ENCODE peak calls at places on chromosome 16, in four cellular contexts. One of them, this sample, is unnamed.

GRCh38 chr16:52469775-52470174 is 77.2 kb downstream of the TOX3 start:
- DNase-seq in brain microvascular endothelial cell: no peak
- DNase-seq in GM12865: no peak
- DNase-seq in psoas muscle: no peak
- DNase-seq in this sample: no peak

GRCh38 chr16:51392651-51393187 is 241.6 kb upstream of the SALL1 start:
- DNase-seq in brain microvascular endothelial cell: peak
- DNase-seq in GM12865: no peak
- DNase-seq in psoas muscle: peak
- DNase-seq in this sample: no peak

GRCh38 chr16:83508295-83508694 is 299.5 kb upstream of the HSBP1 start:
- DNase-seq in brain microvascular endothelial cell: no peak
- DNase-seq in GM12865: no peak
- DNase-seq in psoas muscle: no peak
- DNase-seq in this sample: no peak

GRCh38 chr16:79863128-79864031 is 262.8 kb upstream of the MAF start:
- DNase-seq in brain microvascular endothelial cell: no peak
- DNase-seq in GM12865: no peak
- DNase-seq in psoas muscle: no peak
- DNase-seq in this sample: no peak

GRCh38 chr16:88992351-88993005 is 15.5 kb upstream of the CBFA2T3 start:
- DNase-seq in brain microvascular endothelial cell: no peak
- DNase-seq in GM12865: no peak
- DNase-seq in psoas muscle: no peak
- DNase-seq in this sample: no peak

GRCh38 chr16:13138528-13138927 is 237.1 kb downstream of the SHISA9 start:
- DNase-seq in brain microvascular endothelial cell: no peak
- DNase-seq in GM12865: no peak
- DNase-seq in psoas muscle: no peak
- DNase-seq in this sample: no peak

GRCh38 chr16:4513881-4514280 is 24.7 kb downstream of the CDIP1 start:
- DNase-seq in brain microvascular endothelial cell: no peak
- DNase-seq in GM12865: no peak
- DNase-seq in psoas muscle: no peak
- DNase-seq in this sample: no peak

GRCh38 chr16:28496844-28497243 is 2.4 kb downstream of the APOBR start:
- DNase-seq in brain microvascular endothelial cell: no peak
- DNase-seq in GM12865: no peak
- DNase-seq in psoas muscle: peak
- DNase-seq in this sample: no peak

GRCh38 chr16:4317471-4318170 is 1.8 kb downstream of the GLIS2 start:
- DNase-seq in brain microvascular endothelial cell: no peak
- DNase-seq in GM12865: no peak
- DNase-seq in psoas muscle: peak
- DNase-seq in this sample: no peak

GRCh38 chr16:53121666-53122065 is 66.9 kb downstream of the CHD9 start:
- DNase-seq in brain microvascular endothelial cell: no peak
- DNase-seq in GM12865: no peak
- DNase-seq in psoas muscle: no peak
- DNase-seq in this sample: no peak

DNA sequence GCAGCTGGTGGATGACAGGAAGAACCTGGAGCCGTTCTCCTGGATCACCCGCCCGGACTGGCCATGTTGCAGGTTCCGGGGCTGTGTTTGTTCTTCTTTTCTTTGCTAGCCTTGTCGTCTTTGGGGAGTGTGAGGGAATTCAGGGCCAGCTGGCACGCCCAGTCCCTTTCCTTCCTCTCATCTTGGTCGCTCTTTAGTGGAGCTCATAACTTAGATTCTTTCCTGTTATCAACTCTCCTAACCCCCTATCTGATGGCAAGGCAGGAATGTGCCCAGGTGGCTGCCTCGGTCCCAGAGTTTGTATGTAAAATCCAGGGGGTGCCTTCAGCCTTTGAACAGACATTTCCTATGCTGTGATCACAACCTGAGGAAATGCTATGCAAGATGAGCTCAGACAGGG is 28.8 kb upstream of the IRF8 start:
- DNase-seq in brain microvascular endothelial cell: no peak
- DNase-seq in GM12865: no peak
- DNase-seq in psoas muscle: no peak
- DNase-seq in this sample: no peak
- H3K4me3 ChIP-seq in brain microvascular endothelial cell: no peak
- H3K4me3 ChIP-seq in GM12865: no peak
- H3K4me3 ChIP-seq in psoas muscle: no peak
- H3K4me3 ChIP-seq in this sample: no peak

GRCh38 chr16:87486282-87486681 is 6.5 kb downstream of the ZCCHC14 start:
- DNase-seq in brain microvascular endothelial cell: no peak
- DNase-seq in GM12865: no peak
- DNase-seq in psoas muscle: no peak
- DNase-seq in this sample: no peak

GRCh38 chr16:87484487-87485331 is 8.1 kb downstream of the ZCCHC14 start:
- DNase-seq in brain microvascular endothelial cell: no peak
- DNase-seq in GM12865: no peak
- DNase-seq in psoas muscle: no peak
- DNase-seq in this sample: no peak

GRCh38 chr16:87487361-87487924 is 5.4 kb downstream of the ZCCHC14 start:
- DNase-seq in brain microvascular endothelial cell: no peak
- DNase-seq in GM12865: no peak
- DNase-seq in psoas muscle: peak
- DNase-seq in this sample: peak

DNA sequence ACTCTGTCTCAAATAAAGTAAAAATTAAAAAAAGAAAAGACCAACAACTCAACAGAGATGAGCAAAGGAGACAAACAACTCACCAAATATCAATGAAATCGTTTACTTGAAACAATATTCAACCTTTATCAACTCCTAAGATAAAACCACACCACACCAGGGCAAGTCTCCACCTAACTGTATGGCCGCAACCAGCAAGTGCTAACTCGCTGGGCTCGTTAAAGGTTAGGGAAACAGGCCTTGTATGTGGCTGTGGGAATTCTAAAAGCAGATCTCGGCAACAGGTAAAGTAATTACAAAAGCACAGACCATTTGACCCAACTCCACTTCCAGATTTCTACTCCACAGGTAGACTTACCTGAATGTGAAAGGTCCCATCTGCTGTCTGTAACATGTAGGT is 9.3 kb downstream of the ZCCHC14 start:
- DNase-seq in brain microvascular endothelial cell: no peak
- DNase-seq in GM12865: no peak
- DNase-seq in psoas muscle: no peak
- DNase-seq in this sample: no peak
- H3K4me3 ChIP-seq in brain microvascular endothelial cell: no peak
- H3K4me3 ChIP-seq in GM12865: no peak
- H3K4me3 ChIP-seq in psoas muscle: no peak
- H3K4me3 ChIP-seq in this sample: no peak

DNA sequence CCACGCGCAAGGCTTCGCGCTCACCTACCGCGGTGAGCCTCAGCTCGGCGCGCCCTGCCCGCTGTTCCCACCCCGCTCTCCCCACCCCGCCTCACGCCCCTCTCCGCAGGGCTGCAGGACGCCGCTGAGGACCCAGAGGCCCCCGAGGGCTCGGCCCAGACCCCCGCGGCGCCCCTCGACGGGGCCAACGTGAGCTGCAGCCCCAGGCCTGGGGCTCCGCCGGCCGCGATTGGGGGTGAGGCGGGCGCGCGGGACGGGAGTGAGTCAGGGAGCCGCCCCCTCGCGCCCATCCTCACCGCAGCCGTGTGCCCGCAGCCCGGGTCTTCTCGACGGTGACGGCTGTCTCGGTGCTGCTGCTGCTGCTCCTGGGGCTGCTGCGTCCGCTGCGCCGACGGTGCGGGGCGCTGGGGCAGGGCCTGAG is 1.9 kb upstream of the PAQR4 start:
- DNase-seq in brain microvascular endothelial cell: no peak
- DNase-seq in GM12865: no peak
- DNase-seq in psoas muscle: no peak
- DNase-seq in this sample: no peak
- H3K4me3 ChIP-seq in brain microvascular endothelial cell: no peak
- H3K4me3 ChIP-seq in GM12865: no peak
- H3K4me3 ChIP-seq in psoas muscle: peak
- H3K4me3 ChIP-seq in this sample: no peak

DNA sequence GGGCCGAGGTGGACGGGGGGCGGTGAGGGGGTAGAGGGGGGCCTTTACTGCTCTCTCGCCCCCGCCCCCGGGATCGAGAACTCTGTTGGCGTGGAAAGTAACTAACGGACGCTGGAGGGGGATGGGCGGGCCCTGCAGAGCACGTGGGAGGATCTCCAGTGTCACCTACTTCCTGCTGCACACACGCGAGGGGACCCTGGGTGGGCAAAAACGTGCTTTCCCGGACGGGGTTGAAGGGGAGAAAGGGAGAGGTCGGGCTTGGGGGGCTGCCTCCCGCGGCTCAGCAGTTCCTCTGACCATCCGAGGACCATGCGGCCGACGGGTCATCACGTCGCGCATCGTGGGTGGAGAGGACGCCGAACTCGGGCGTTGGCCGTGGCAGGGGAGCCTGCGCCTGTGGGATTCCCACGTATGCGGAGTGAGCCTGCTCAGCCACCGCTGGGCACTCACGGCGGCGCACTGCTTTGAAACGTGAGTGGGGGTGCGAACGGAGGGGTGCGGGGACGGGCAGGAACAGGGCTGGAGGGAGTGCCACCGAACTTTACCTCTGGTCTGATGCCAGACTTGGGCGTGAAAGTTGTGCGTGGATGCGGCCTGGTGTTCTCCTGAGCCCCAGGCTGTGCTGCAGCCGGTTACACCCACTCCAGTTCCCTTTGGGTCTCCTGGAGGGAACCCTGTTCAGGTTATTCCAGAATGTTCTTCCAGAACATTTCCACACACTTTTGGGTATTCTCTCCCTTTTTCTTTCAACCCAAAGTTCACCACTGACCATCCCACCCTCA is 650 bp downstream of the PRSS21 start:
- DNase-seq in brain microvascular endothelial cell: no peak
- DNase-seq in GM12865: peak
- DNase-seq in psoas muscle: no peak
- DNase-seq in this sample: no peak
- H3K4me3 ChIP-seq in brain microvascular endothelial cell: no peak
- H3K4me3 ChIP-seq in GM12865: peak
- H3K4me3 ChIP-seq in psoas muscle: no peak
- H3K4me3 ChIP-seq in this sample: no peak

DNA sequence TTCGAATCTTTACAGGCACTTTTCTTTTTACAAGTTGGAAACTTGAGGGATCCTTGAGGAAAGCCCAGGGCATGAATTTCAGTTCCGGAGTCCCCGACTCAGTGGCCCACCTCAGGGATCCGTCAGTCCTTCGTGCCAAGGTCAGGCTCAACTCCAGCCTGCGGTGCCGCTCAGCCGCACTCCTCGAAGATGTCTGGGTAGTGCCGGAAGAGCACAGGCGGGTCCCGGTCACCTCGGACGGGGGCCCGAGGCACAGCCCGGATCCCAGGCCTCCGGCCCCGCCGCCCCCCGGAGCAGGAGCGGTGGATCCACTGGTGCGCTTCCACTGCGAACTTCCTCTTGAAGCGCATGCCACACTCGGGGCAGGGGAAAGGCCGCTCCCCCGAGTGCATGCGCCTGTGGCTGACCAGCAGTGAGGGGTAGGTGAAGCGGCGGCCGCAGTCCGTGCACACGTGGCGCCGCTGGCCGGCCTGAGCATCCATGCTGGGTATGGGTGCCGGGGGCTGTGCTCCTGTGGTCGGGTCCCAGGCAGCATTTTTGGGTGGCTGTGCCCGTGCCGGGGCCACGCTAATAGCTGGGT is 1.7 kb downstream of the ZNF688 start:
- DNase-seq in brain microvascular endothelial cell: no peak
- DNase-seq in GM12865: no peak
- DNase-seq in psoas muscle: no peak
- DNase-seq in this sample: no peak
- H3K4me3 ChIP-seq in brain microvascular endothelial cell: no peak
- H3K4me3 ChIP-seq in GM12865: no peak
- H3K4me3 ChIP-seq in psoas muscle: peak
- H3K4me3 ChIP-seq in this sample: no peak

GRCh38 chr16:75629132-75629531 is 6.1 kb upstream of the ADAT1 start:
- DNase-seq in brain microvascular endothelial cell: no peak
- DNase-seq in GM12865: no peak
- DNase-seq in psoas muscle: no peak
- DNase-seq in this sample: no peak
- H3K4me3 ChIP-seq in brain microvascular endothelial cell: no peak
- H3K4me3 ChIP-seq in GM12865: no peak
- H3K4me3 ChIP-seq in psoas muscle: no peak
- H3K4me3 ChIP-seq in this sample: no peak

DNA sequence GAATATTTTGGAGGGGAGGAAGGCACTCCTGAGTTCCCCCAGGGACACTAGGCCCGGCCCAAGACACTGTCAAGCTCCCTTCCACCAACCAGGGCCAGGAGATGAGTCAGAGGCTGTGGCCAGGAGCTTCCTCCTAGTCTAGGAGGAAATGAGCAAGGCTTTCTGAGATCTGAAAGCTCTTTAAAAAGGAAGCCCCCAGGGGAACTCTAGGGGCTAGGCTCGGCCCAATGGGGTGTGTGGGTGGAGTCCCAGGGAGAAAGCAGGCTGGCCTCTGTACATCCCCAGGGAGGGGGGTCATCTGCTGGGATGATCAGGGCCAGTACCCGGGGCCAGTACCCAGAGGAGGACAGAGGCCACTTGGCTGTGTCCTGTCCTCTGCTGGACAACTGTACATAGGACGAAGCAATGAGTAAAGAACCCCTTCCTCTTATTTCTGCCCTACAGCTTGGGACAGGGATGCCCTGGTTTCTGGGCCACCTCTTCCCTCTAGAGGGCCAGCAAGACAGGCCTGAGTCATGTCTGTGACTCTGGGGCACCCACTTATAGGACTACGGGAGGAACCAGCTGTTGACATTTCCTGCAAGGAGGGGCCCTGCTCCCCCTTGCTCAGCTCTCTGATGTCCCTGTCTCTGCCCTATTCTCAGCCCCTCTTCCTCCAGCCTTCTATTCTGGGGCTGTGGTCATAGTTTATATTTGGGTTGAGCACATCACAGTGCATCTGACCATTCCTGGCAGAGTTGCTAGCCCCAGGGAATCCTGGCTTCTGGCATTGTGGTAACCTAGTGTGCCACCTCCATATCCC is 2.7 kb downstream of the FHOD1 start:
- DNase-seq in brain microvascular endothelial cell: peak
- DNase-seq in GM12865: peak
- DNase-seq in psoas muscle: peak
- DNase-seq in this sample: peak
- H3K4me3 ChIP-seq in brain microvascular endothelial cell: peak
- H3K4me3 ChIP-seq in GM12865: peak
- H3K4me3 ChIP-seq in psoas muscle: peak
- H3K4me3 ChIP-seq in this sample: no peak

GRCh38 chr16:24962747-24963146 is 52.4 kb downstream of the ARHGAP17 start:
- DNase-seq in brain microvascular endothelial cell: no peak
- DNase-seq in GM12865: no peak
- DNase-seq in psoas muscle: no peak
- DNase-seq in this sample: no peak
- H3K4me3 ChIP-seq in brain microvascular endothelial cell: no peak
- H3K4me3 ChIP-seq in GM12865: no peak
- H3K4me3 ChIP-seq in psoas muscle: no peak
- H3K4me3 ChIP-seq in this sample: no peak

DNA sequence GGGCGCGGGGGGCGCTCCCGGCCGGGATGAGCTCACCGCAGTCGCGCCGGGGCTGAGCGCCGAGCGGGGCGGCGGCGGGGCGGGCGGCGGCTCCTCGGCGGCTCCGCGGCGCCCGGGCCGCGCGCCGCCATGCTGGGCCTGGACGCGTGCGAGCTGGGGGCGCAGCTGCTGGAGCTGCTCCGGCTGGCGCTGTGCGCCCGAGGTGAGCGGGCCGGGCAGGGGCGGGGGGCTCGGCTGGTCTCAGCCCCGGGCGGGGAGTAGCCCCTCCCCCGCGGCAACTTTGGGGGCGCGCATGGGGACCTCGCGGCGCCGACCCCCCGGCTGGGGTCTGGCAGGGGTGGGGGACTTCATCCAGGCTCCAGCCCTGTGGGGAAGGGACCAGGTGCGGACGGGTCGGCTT is at the start of gene ARHGDIG:
- DNase-seq in brain microvascular endothelial cell: no peak
- DNase-seq in GM12865: no peak
- DNase-seq in psoas muscle: peak
- DNase-seq in this sample: no peak
- H3K4me3 ChIP-seq in brain microvascular endothelial cell: peak
- H3K4me3 ChIP-seq in GM12865: no peak
- H3K4me3 ChIP-seq in psoas muscle: peak
- H3K4me3 ChIP-seq in this sample: no peak